ENCODE peak calls at places on chromosomes 13 and 19, in seven cellular contexts. Z, L, O, X, P, Y and S are unnamed samples. For H3K9me3, the result is how much of the 10 kb centered on the place peaks cover.

GRCh38 chr19:41327499-41328156 is 17.7 kb downstream of the CCDC97 start:
- DNase-seq in Y (peak), P (peak), Z (no peak), O (peak), L (peak), X (peak), S (peak)

GRCh38 chr19:40771101-40771539 is 4.2 kb upstream of the MIA start:
- DNase-seq in Z (no peak), P (no peak), L (no peak), X (no peak), Y (no peak), O (no peak), S (no peak)

GRCh38 chr19:11195169-11195568 is 2.2 kb downstream of the KANK2 start:
- DNase-seq in L (no peak), Z (no peak), O (no peak), Y (peak), P (no peak), X (no peak), S (peak)

GRCh38 chr19:6352381-6353165 is 8.8 kb upstream of the CLPP start:
- DNase-seq in X (no peak), Y (peak), Z (no peak), L (no peak), P (no peak), O (no peak), S (no peak)

GRCh38 chr13:51444922-51445321 is 7.9 kb downstream of the INTS6 start:
- DNase-seq in O (no peak), L (no peak), Z (no peak), Y (no peak), X (no peak), P (no peak), S (no peak)

GRCh38 chr13:112781881-112782361 is 92.1 kb downstream of the ATP11A start:
- DNase-seq in X (no peak), Y (no peak), P (no peak), Z (no peak), L (no peak), O (peak), S (no peak)

GRCh38 chr19:48292798-48293197 is 22.9 kb downstream of the ZNF114 start:
- DNase-seq in L (no peak), O (no peak), P (no peak), Y (no peak), X (peak), Z (no peak), S (no peak)

GRCh38 chr19:3984584-3984907 is 717 bp downstream of the EEF2 start:
- DNase-seq in Y (no peak), P (no peak), L (no peak), X (peak), O (no peak), Z (no peak), S (peak)

GRCh38 chr19:48925240-48925843 is 8.2 kb upstream of the DHDH start:
- DNase-seq in L (no peak), P (no peak), O (no peak), Y (peak), X (peak), Z (no peak), S (no peak)

GRCh38 chr13:78607409-78608253 is 4.3 kb upstream of the POU4F1 start:
- DNase-seq in Z (no peak), Y (peak), X (no peak), P (no peak), O (no peak), L (no peak), S (no peak)

GRCh38 chr13:112725346-112726017 is 35.6 kb downstream of the ATP11A start:
- DNase-seq in Z (no peak), O (no peak), L (no peak), P (no peak), X (no peak), Y (no peak), S (no peak)

GRCh38 chr13:110425444-110425780 is 118.3 kb downstream of the COL4A2 start:
- DNase-seq in Y (no peak), X (no peak), P (no peak), L (no peak), Z (no peak), O (no peak), S (no peak)

GRCh38 chr13:111412251-111412650 is 91.8 kb downstream of the TEX29 start:
- DNase-seq in L (no peak), Y (peak), P (no peak), Z (no peak), O (no peak), X (no peak), S (no peak)

GRCh38 chr13:106533940-106534843 is 1.3 kb downstream of the EFNB2 start:
- DNase-seq in P (no peak), Y (peak), O (peak), L (no peak), X (no peak), Z (peak), S (peak)

GRCh38 chr19:47776568-47776967 is 1.9 kb upstream of the SELENOW start:
- DNase-seq in O (no peak), X (peak), Z (no peak), P (no peak), L (no peak), Y (no peak), S (peak)

GRCh38 chr13:76425930-76426329 is 460.3 kb downstream of the KCTD12 start:
- DNase-seq in X (no peak), Z (no peak), Y (no peak), L (no peak), P (no peak), O (no peak), S (no peak)

GRCh38 chr19:5262721-5263120 is 77.9 kb downstream of the PTPRS start:
- DNase-seq in O (no peak), X (no peak), Y (no peak), L (no peak), P (no peak), Z (no peak), S (no peak)

GRCh38 chr13:66329988-66330429 is 900.1 kb downstream of the PCDH9 start:
- DNase-seq in P (no peak), Y (no peak), X (no peak), O (no peak), Z (no peak), L (no peak), S (no peak)

GRCh38 chr13:99941086-99941485 is 30.5 kb downstream of the ZIC5 start:
- DNase-seq in L (no peak), X (no peak), Y (no peak), Z (no peak), P (no peak), O (no peak), S (peak)

GRCh38 chr13:100497394-100497793 is 91.2 kb downstream of the GGACT start:
- DNase-seq in Y (no peak), O (no peak), L (no peak), X (no peak), Z (no peak), P (no peak), S (no peak)

GRCh38 chr13:97212540-97213146 is 9.5 kb upstream of the MBNL2 start:
- DNase-seq in Z (no peak), L (no peak), X (no peak), O (peak), Y (no peak), P (no peak), S (no peak)

GRCh38 chr13:98141938-98142426 is 912 bp upstream of the FARP1 start:
- DNase-seq in P (no peak), L (no peak), X (no peak), Y (no peak), Z (no peak), O (peak), S (peak)

GRCh38 chr13:98970293-98970692 is 7.6 kb downstream of the DOCK9 start:
- DNase-seq in O (no peak), P (no peak), X (no peak), L (no peak), Y (no peak), Z (no peak), S (no peak)

GRCh38 chr13:102530751-102531150 is 66.0 kb upstream of the TPP2 start:
- DNase-seq in Y (no peak), Z (no peak), X (no peak), L (no peak), P (no peak), O (no peak), S (no peak)

GRCh38 chr19:4969772-4970531 is 1.0 kb downstream of the KDM4B start:
- DNase-seq in O (no peak), P (peak), L (no peak), X (no peak), Z (no peak), Y (no peak), S (no peak)

GRCh38 chr13:41520699-41521630 is 63.6 kb downstream of the RGCC start:
- DNase-seq in O (no peak), P (no peak), L (no peak), Y (no peak), X (no peak), Z (no peak), S (no peak)

GRCh38 chr19:29662604-29663404 is 2.5 kb upstream of the PLEKHF1 start:
- DNase-seq in O (peak), X (no peak), Z (peak), Y (peak), P (no peak), L (no peak), S (no peak)

GRCh38 chr13:94416454-94417080 is 62.9 kb downstream of the DCT start:
- DNase-seq in L (no peak), Z (no peak), O (no peak), X (no peak), P (no peak), Y (no peak), S (no peak)

GRCh38 chr13:111215081-111216047 is 100.3 kb downstream of the ARHGEF7 start:
- DNase-seq in O (no peak), Y (no peak), X (no peak), Z (no peak), L (no peak), P (no peak), S (no peak)

GRCh38 chr13:47046706-47047105 is 149.9 kb upstream of the HTR2A start:
- DNase-seq in P (no peak), L (no peak), Z (no peak), Y (no peak), O (no peak), X (no peak), S (no peak)

GRCh38 chr13:48163066-48163465 is 68.2 kb upstream of the MED4 start:
- DNase-seq in P (no peak), X (no peak), Y (no peak), L (no peak), Z (no peak), O (no peak), S (no peak)

GRCh38 chr13:42048625-42049453 is at the start of gene DGKH:
- DNase-seq in O (peak), P (peak), X (no peak), Y (peak), Z (peak), L (peak), S (peak)

GRCh38 chr19:40419780-40420179 is 6.0 kb downstream of the SERTAD1 start:
- DNase-seq in Z (no peak), O (no peak), P (no peak), L (no peak), X (no peak), Y (no peak), S (no peak)

GRCh38 chr19:33749016-33749415 is 47.7 kb upstream of the KCTD15 start:
- DNase-seq in Z (no peak), Y (no peak), L (no peak), X (no peak), P (no peak), O (no peak), S (no peak)

GRCh38 chr19:33747273-33747672 is 49.4 kb upstream of the KCTD15 start:
- DNase-seq in P (no peak), Z (no peak), Y (no peak), X (no peak), L (no peak), O (no peak), S (no peak)

GRCh38 chr19:33748231-33748630 is 48.4 kb upstream of the KCTD15 start:
- DNase-seq in X (no peak), L (no peak), Z (no peak), O (no peak), Y (no peak), P (no peak), S (no peak)

GRCh38 chr19:33745297-33745696 is 51.4 kb upstream of the KCTD15 start:
- DNase-seq in L (no peak), Z (no peak), X (no peak), P (no peak), Y (peak), O (no peak), S (no peak)

GRCh38 chr19:33746159-33746558 is 50.5 kb upstream of the KCTD15 start:
- DNase-seq in Z (no peak), Y (no peak), P (no peak), O (no peak), X (no peak), L (no peak), S (no peak)
- H3K9me3 ChIP-seq in Z (under half), Y (under half), P (under half), O (under half), X (under half), L (under half), S (under half)

DNA sequence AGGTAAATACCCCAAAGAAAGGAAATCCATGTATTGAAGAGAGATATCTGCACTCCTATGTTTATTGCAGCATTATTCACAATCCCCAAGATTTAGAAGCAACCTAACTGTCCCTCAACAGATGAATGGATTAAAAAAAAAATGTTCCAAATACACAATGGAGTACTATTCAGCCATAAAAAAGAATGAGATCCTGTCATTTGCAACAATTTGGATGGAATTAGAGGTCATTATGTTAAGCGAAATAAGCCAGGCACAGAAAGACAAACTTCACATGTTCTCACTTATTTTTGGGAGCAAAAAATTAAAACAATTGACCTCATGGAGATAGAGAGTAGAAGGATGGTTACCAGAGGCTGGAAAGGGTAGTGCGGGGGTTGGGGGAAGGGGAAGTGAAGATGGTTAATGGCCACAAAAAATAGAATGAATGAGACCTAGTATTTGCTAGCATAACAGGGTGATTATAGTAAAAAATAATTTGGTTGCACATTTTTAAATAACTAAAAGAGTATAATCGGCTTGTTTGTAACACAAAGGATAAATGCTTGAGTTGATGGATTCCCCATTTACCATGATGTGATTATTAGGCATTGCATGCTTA is 9.7 kb upstream of the ZNF709 start:
- DNase-seq in Z (no peak), O (no peak), X (no peak), P (no peak), L (no peak), Y (no peak), S (no peak)
- H3K4me3 ChIP-seq in Z (no peak), O (no peak), X (no peak), P (no peak), L (no peak), Y (peak), S (no peak)

GRCh38 chr19:52155596-52156359 is 15.6 kb downstream of the ZNF836 start:
- DNase-seq in P (no peak), Z (no peak), Y (no peak), L (no peak), X (no peak), O (no peak), S (no peak)
- H3K9me3 ChIP-seq in P (half or more), Z (under half), Y (under half), L (under half), X (under half), O (under half), S (half or more)

DNA sequence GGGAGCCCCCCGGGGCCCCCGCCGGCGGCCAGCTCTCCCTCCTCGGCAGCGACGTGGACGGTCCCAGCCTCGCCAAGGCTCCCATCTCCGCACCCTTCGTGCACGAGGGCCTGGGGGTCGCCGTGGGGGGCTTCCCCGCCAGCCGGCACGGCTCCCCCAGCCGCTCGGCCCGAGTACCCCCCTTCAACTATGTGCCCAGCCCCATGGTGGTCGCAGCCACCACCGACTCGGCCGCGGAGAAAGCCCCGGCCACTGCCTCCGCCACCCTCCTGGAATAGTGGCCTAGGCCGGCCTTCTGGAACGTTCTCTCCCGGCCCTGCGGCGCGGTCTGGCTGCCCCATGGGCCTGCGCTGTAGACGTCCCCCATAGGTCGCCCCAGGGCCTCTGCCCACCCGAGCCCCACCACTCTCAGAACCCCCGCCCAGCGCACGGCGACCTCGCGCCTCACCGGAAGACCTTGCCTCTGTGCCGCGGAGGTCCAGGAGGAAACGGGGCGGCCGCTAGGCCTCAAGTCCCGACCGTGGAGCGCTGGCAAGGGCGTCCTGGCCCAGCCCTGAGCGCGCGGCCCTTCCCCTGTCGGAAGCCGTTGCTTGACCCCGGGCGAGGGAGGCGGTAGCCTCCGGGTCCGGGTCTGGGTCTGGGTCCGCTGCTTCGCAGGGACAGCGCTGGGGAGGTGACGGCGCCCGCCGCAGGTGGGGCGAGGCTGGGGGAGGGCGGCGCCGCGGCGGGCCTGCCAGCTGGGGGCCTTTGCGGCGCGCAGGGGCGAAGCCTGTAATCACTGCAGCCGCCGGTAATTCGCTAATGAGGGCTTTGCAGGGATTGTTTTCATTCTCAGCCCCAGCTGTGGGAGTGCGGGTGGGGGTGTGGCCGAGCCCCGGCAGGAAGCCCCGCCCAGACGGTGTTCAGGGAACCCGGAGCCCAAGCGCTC is 8.8 kb downstream of the C19orf25 start:
- DNase-seq in P (peak), Z (no peak), O (peak), L (no peak), Y (peak), X (no peak), S (peak)
- H3K4me3 ChIP-seq in P (peak), Z (peak), O (peak), L (peak), Y (peak), X (peak), S (no peak)

GRCh38 chr19:20179946-20180345 is 12.9 kb downstream of the ZNF486 start:
- DNase-seq in P (no peak), O (no peak), Y (no peak), L (no peak), X (no peak), Z (no peak), S (no peak)
- H3K9me3 ChIP-seq in P (under half), O (under half), Y (under half), L (under half), X (under half), Z (under half), S (under half)

GRCh38 chr13:40137400-40137799 is 481.9 kb downstream of the COG6 start:
- DNase-seq in Y (no peak), L (no peak), Z (no peak), X (no peak), O (no peak), P (no peak), S (no peak)
- H3K4me3 ChIP-seq in Y (no peak), L (no peak), Z (no peak), X (no peak), O (no peak), P (no peak), S (no peak)